ENCODE peak calls at places on chromosome 1, in five cellular contexts. Q is NCI-H748 treated with DMSO at 0.1 percent for 48 hours, V is tibial nerve, L is T-helper 9 cell, E is fibroblast of lung. N is an unnamed sample.

GRCh38 chr1:29789221-29789909 is 553.0 kb downstream of the PTPRU start:
- DNase-seq in Q (no peak), E (no peak), V (no peak), L (no peak), N (no peak)

GRCh38 chr1:242139437-242139836 is 140.5 kb upstream of the MAP1LC3C start:
- DNase-seq in V (no peak), Q (no peak), E (no peak), L (no peak), N (no peak)

GRCh38 chr1:201933840-201934430 is 12.4 kb downstream of the LMOD1 start:
- DNase-seq in V (no peak), E (peak; percentile 53), Q (no peak), L (no peak), N (peak; percentile 77)

GRCh38 chr1:228417061-228417460 is 400 bp upstream of the TRIM17 start:
- DNase-seq in L (no peak), V (no peak), E (no peak), Q (no peak), N (no peak)

GRCh38 chr1:24179251-24179895 is 7.7 kb downstream of the IFNLR1 start:
- DNase-seq in L (no peak), V (no peak), Q (no peak), E (no peak), N (no peak)

GRCh38 chr1:33271666-33272505 is 15.6 kb downstream of the ZNF362 start:
- DNase-seq in V (no peak), L (no peak), E (no peak), Q (no peak), N (no peak)

GRCh38 chr1:22941257-22941656 is 31.4 kb downstream of the LACTBL1 start:
- DNase-seq in L (no peak), V (no peak), E (no peak), Q (no peak), N (no peak)

GRCh38 chr1:17672226-17672625 is 82.9 kb upstream of the ACTL8 start:
- DNase-seq in E (no peak), V (no peak), L (no peak), Q (no peak), N (no peak)

GRCh38 chr1:172906778-172907592 is 143.8 kb downstream of the TNFSF18 start:
- DNase-seq in L (no peak), E (peak; percentile 76), V (no peak), Q (no peak), N (peak; percentile 81)

GRCh38 chr1:19657511-19657910 is 7.2 kb upstream of the HTR6 start:
- DNase-seq in E (no peak), V (no peak), L (no peak), Q (no peak), N (no peak)

GRCh38 chr1:109928591-109929111 is 18.0 kb downstream of the CSF1 start:
- DNase-seq in Q (no peak), E (peak; percentile 78), V (peak; percentile 45), L (no peak), N (peak; percentile 92)

GRCh38 chr1:201495447-201496295 is 11.3 kb downstream of the CSRP1 start:
- DNase-seq in V (peak; percentile 65), Q (no peak), L (no peak), E (peak; percentile 95), N (peak; percentile 98)

GRCh38 chr1:224493269-224493668 is 58.7 kb upstream of the WDR26 start:
- DNase-seq in V (no peak), E (no peak), L (no peak), Q (peak; percentile 45), N (no peak)

GRCh38 chr1:15764269-15764764 is 5.7 kb downstream of the FBLIM1 start:
- DNase-seq in L (no peak), E (no peak), Q (no peak), V (no peak), N (no peak)

GRCh38 chr1:198880397-198880796 is 241.6 kb downstream of the PTPRC start:
- DNase-seq in E (peak; percentile 72), V (no peak), Q (no peak), L (no peak), N (peak; percentile 76)

GRCh38 chr1:198936371-198937083 is 297.7 kb downstream of the PTPRC start:
- DNase-seq in L (no peak), Q (peak; percentile 1), E (peak; percentile 47), V (no peak), N (peak; percentile 43)

GRCh38 chr1:16068356-16069270 is 4.8 kb downstream of the FAM131C start:
- DNase-seq in E (no peak), L (no peak), V (no peak), Q (no peak), N (no peak)

GRCh38 chr1:212958175-212958574 is 7.8 kb downstream of the VASH2 start:
- DNase-seq in V (no peak), L (no peak), Q (no peak), E (peak; percentile 22), N (peak; percentile 67)

GRCh38 chr1:112674986-112675727 is 698 bp downstream of the MOV10 start:
- DNase-seq in V (no peak), E (peak; percentile 21), L (peak; percentile 34), Q (peak; percentile 30), N (no peak)

GRCh38 chr1:202107321-202107761 is 15.4 kb upstream of the GPR37L1 start:
- DNase-seq in Q (no peak), E (no peak), L (no peak), V (no peak), N (no peak)

GRCh38 chr1:157994704-157995540 is 1.5 kb downstream of the KIRREL1 start:
- DNase-seq in L (no peak), V (no peak), E (peak; percentile 37), Q (no peak), N (no peak)

GRCh38 chr1:202131956-202132821 is 9.5 kb downstream of the GPR37L1 start:
- DNase-seq in L (no peak), Q (no peak), E (no peak), V (no peak), N (peak; percentile 30)

GRCh38 chr1:165928075-165928731 is 100.8 kb downstream of the UCK2 start:
- DNase-seq in Q (peak; percentile 31), L (peak; percentile 6), V (no peak), E (peak; percentile 53), N (peak; percentile 49)

N was measured in fibroblast of villous mesenchyme.